ENCODE peak calls at places on chromosomes 1 and 21, in four cellular contexts. N, Y, U and H are unnamed samples.

GRCh38 chr1:158930504-158930903 is 848 bp upstream of the PYHIN1 start:
- DNase-seq in Y (peak), U (no peak), N (no peak), H (peak)

GRCh38 chr1:168304865-168305264 is 24.2 kb downstream of the TBX19 start:
- DNase-seq in Y (no peak), U (no peak), N (no peak), H (no peak)

GRCh38 chr1:179876289-179876715 is 1.3 kb downstream of the TOR1AIP2 start:
- DNase-seq in N (peak), Y (no peak), U (no peak), H (no peak)

GRCh38 chr1:241639653-241640148 is 468 bp downstream of the CHML start:
- DNase-seq in Y (peak), N (peak), U (no peak), H (peak)

GRCh38 chr1:8077120-8077573 is 51.0 kb upstream of the ERRFI1 start:
- DNase-seq in N (peak), U (no peak), Y (no peak), H (no peak)

GRCh38 chr1:232528472-232529089 is 101.4 kb downstream of the SIPA1L2 start:
- DNase-seq in N (no peak), U (no peak), Y (no peak), H (no peak)

GRCh38 chr21:43916691-43917514 is 51.9 kb downstream of the AGPAT3 start:
- DNase-seq in Y (peak), N (no peak), U (no peak), H (peak)

GRCh38 chr21:17793675-17794123 is 25.5 kb downstream of the C21orf91 start:
- DNase-seq in U (no peak), Y (no peak), N (peak), H (no peak)

GRCh38 chr1:110554871-110555801 is 36.2 kb upstream of the KCNA10 start:
- DNase-seq in U (peak), N (no peak), Y (peak), H (peak)

GRCh38 chr1:91647061-91647460 is 146.4 kb downstream of the CDC7 start:
- DNase-seq in U (no peak), Y (no peak), N (no peak), H (no peak)

GRCh38 chr1:24289937-24290595 is 29.1 kb upstream of the GRHL3 start:
- DNase-seq in U (peak), Y (no peak), N (peak), H (no peak)

GRCh38 chr1:223393275-223394214 is at the start of gene CCDC185:
- DNase-seq in N (no peak), Y (no peak), U (no peak), H (no peak)

GRCh38 chr1:202058001-202058908 is 47.9 kb downstream of the ELF3 start:
- DNase-seq in Y (no peak), N (no peak), U (no peak), H (no peak)

GRCh38 chr1:16441312-16441641 is 753 bp downstream of the NECAP2 start:
- DNase-seq in N (peak), Y (no peak), U (no peak), H (no peak)

GRCh38 chr1:45522324-45523104 is 830 bp upstream of the PRDX1 start:
- DNase-seq in N (no peak), Y (no peak), U (no peak), H (no peak)

GRCh38 chr1:204565617-204566582 is 49.7 kb downstream of the MDM4 start:
- DNase-seq in N (peak), Y (peak), U (peak), H (peak)

GRCh38 chr21:45371092-45371491 is 33.9 kb upstream of the COL18A1 start:
- DNase-seq in U (no peak), Y (no peak), N (no peak), H (no peak)

GRCh38 chr1:94044290-94044790 is 76.6 kb downstream of the ABCA4 start:
- DNase-seq in U (no peak), Y (no peak), N (no peak), H (no peak)

GRCh38 chr1:221740941-221741363 is 937 bp downstream of the DUSP10 start:
- DNase-seq in N (no peak), Y (peak), U (peak), H (peak)

GRCh38 chr1:115953180-115953579 is 23.1 kb upstream of the SLC22A15 start:
- DNase-seq in Y (no peak), N (no peak), U (no peak), H (no peak)

GRCh38 chr1:160997323-160998038 is 23.5 kb downstream of the F11R start:
- DNase-seq in N (peak), Y (peak), U (peak), H (peak)